ENCODE peak calls at places on chromosomes 4 and X, in six cellular contexts. Z, S, K, L, W and N are unnamed samples.

GRCh38 chrX:3191186-3191585 is 149.9 kb downstream of the ARSF start:
- DNase-seq in Z (no peak), S (no peak), K (no peak), L (no peak), W (no peak), N (no peak)

GRCh38 chrX:45035071-45035470 is 162.1 kb downstream of the KDM6A start:
- DNase-seq in Z (no peak), S (no peak), K (no peak), L (peak; percentile 40), W (no peak), N (no peak)

GRCh38 chr4:137360701-137361213 is 171.5 kb downstream of the PCDH18 start:
- DNase-seq in Z (peak; percentile 52), S (no peak), K (no peak), L (no peak), W (no peak), N (no peak)

GRCh38 chr4:6017030-6017429 is 1.2 kb downstream of the C4orf50 start:
- DNase-seq in Z (no peak), S (no peak), K (no peak), L (peak; percentile 12), W (no peak), N (no peak)

GRCh38 chr4:89249716-89250361 is 57.8 kb downstream of the GPRIN3 start:
- DNase-seq in Z (no peak), S (no peak), K (no peak), L (no peak), W (no peak), N (no peak)

GRCh38 chr4:148173397-148174017 is 268.7 kb downstream of the NR3C2 start:
- DNase-seq in Z (no peak), S (no peak), K (no peak), L (no peak), W (no peak), N (no peak)

GRCh38 chr4:98387345-98388017 is 126.3 kb downstream of the RAP1GDS1 start:
- DNase-seq in Z (no peak), S (no peak), K (no peak), L (no peak), W (no peak), N (no peak)

GRCh38 chr4:7285244-7286122 is 93.1 kb downstream of the SORCS2 start:
- DNase-seq in Z (no peak), S (peak; percentile 21), K (no peak), L (no peak), W (no peak), N (no peak)

GRCh38 chr4:53702334-53703266 is 111.3 kb upstream of the LNX1 start:
- DNase-seq in Z (no peak), S (peak; percentile 88), K (peak; percentile 88), L (peak; percentile 77), W (no peak), N (peak; percentile 9)

GRCh38 chrX:31384471-31384870 is 312.6 kb upstream of the FTHL17 start:
- DNase-seq in Z (no peak), S (no peak), K (no peak), L (no peak), W (no peak), N (no peak)

GRCh38 chrX:791479-792034 is 161.0 kb downstream of the SHOX start:
- DNase-seq in Z (no peak), S (no peak), K (no peak), L (no peak), W (no peak), N (no peak)

GRCh38 chr4:122331195-122331594 is 47.6 kb upstream of the ADAD1 start:
- DNase-seq in Z (no peak), S (no peak), K (no peak), L (no peak), W (no peak), N (no peak)

GRCh38 chr4:168574581-168575295 is 77.9 kb downstream of the PALLD start:
- DNase-seq in Z (peak; percentile 81), S (no peak), K (no peak), L (no peak), W (no peak), N (peak; percentile 39)

GRCh38 chr4:138405934-138406567 is 163.9 kb upstream of the SLC7A11 start:
- DNase-seq in Z (peak; percentile 53), S (no peak), K (no peak), L (no peak), W (no peak), N (peak; percentile 61)

GRCh38 chr4:102759835-102760644 is 728 bp downstream of the MANBA start:
- DNase-seq in Z (peak; percentile 62), S (no peak), K (peak; percentile 38), L (peak; percentile 53), W (no peak), N (no peak)

GRCh38 chr4:48360285-48360965 is 19.1 kb downstream of the SLAIN2 start:
- DNase-seq in Z (peak; percentile 91), S (no peak), K (no peak), L (no peak), W (no peak), N (peak; percentile 30)

GRCh38 chrX:103608305-103608963 is 671 bp downstream of the TCEAL3 start:
- DNase-seq in Z (no peak), S (peak; percentile 57), K (peak; percentile 9), L (no peak), W (no peak), N (no peak)

GRCh38 chr4:76896731-76897521 is 1.0 kb downstream of the SOWAHB start:
- DNase-seq in Z (no peak), S (peak; percentile 56), K (no peak), L (peak; percentile 61), W (no peak), N (no peak)

GRCh38 chrX:29024813-29025342 is 437.6 kb downstream of the IL1RAPL1 start:
- DNase-seq in Z (peak; percentile 83), S (no peak), K (no peak), L (no peak), W (no peak), N (peak; percentile 25)

GRCh38 chrX:10156199-10157031 is at the start of gene CLCN4:
- DNase-seq in Z (peak; percentile 9), S (peak; percentile 79), K (peak; percentile 53), L (peak; percentile 3), W (no peak), N (peak; percentile 54)

GRCh38 chr4:26624042-26624441 is 40.2 kb downstream of the TBC1D19 start:
- DNase-seq in Z (no peak), S (no peak), K (no peak), L (no peak), W (no peak), N (no peak)